ENCODE peak calls at places on chromosomes 6 and 20, in six cellular contexts. V is AG10803, U is coronary artery, A is IMR-90, K is HepG2, Q is pancreas. N is an unnamed sample.

GRCh38 chr6:116313377-116313776 is 33.6 kb upstream of the TSPYL1 start:
- DNase-seq in A (peak; percentile 42), Q (no peak), V (peak; percentile 64), K (no peak), U (no peak), N (no peak)

GRCh38 chr6:114523508-114523907 is 180.7 kb upstream of the HS3ST5 start:
- DNase-seq in V (no peak), A (no peak), Q (no peak), K (no peak), U (no peak), N (no peak)

GRCh38 chr20:16014436-16014835 is 558.8 kb downstream of the KIF16B start:
- DNase-seq in A (no peak), V (no peak), Q (no peak), K (no peak), U (no peak), N (no peak)

GRCh38 chr6:113763883-113764282 is 93.3 kb upstream of the MARCKS start:
- DNase-seq in A (peak; percentile 78), Q (no peak), K (no peak), U (no peak), V (peak; percentile 60), N (no peak)

GRCh38 chr20:44208770-44209169 is 1.8 kb downstream of the OSER1 start:
- DNase-seq in U (no peak), V (peak; percentile 50), K (peak; percentile 82), A (peak; percentile 66), Q (no peak), N (no peak)

GRCh38 chr6:41693281-41693838 is 42.0 kb downstream of the TFEB start:
- DNase-seq in U (no peak), Q (no peak), A (no peak), K (no peak), V (no peak), N (no peak)

GRCh38 chr6:144360401-144360800 is 75.3 kb downstream of the UTRN start:
- DNase-seq in U (no peak), V (no peak), Q (no peak), K (no peak), A (no peak), N (no peak)

GRCh38 chr6:69286341-69286740 is 510.5 kb downstream of the LMBRD1 start:
- DNase-seq in A (no peak), Q (no peak), K (no peak), U (no peak), V (no peak), N (no peak)

GRCh38 chr20:39960522-39961420 is 728.3 kb downstream of the MAFB start:
- DNase-seq in V (no peak), U (no peak), K (no peak), Q (peak; percentile 18), A (no peak), N (no peak)

GRCh38 chr20:21510414-21510971 is 3.4 kb downstream of the NKX2-2 start:
- DNase-seq in A (no peak), V (peak; percentile 14), K (no peak), U (peak; percentile 21), Q (no peak), N (no peak)

GRCh38 chr20:24465730-24466129 is 3.7 kb upstream of the SYNDIG1 start:
- DNase-seq in A (no peak), K (no peak), Q (no peak), U (no peak), V (peak; percentile 78), N (no peak)

GRCh38 chr6:157710604-157711003 is 112.4 kb upstream of the SNX9 start:
- DNase-seq in Q (no peak), V (peak; percentile 28), K (no peak), A (no peak), U (no peak), N (no peak)

GRCh38 chr6:3309391-3310050 is 50.8 kb downstream of the PSMG4 start:
- DNase-seq in Q (peak; percentile 67), K (no peak), U (peak; percentile 49), A (no peak), V (no peak), N (no peak)

GRCh38 chr6:42726485-42727083 is 4.2 kb upstream of the PRPH2 start:
- DNase-seq in U (peak; percentile 82), K (peak; percentile 84), A (peak; percentile 91), Q (peak; percentile 64), V (peak; percentile 93), N (peak; percentile 62)

GRCh38 chr6:49847014-49847413 is 19.3 kb downstream of the CRISP1 start:
- DNase-seq in A (no peak), V (no peak), U (no peak), Q (no peak), K (no peak), N (no peak)

GRCh38 chr20:62844182-62844581 is 17.4 kb downstream of the TCFL5 start:
- DNase-seq in K (no peak), V (no peak), U (no peak), A (no peak), Q (no peak), N (no peak)

GRCh38 chr6:81844686-81845085 is 92.2 kb upstream of the TENT5A start:
- DNase-seq in K (no peak), U (no peak), A (peak; percentile 24), V (peak; percentile 48), Q (no peak), N (no peak)

GRCh38 chr20:35523298-35523888 is 6.1 kb downstream of the C20orf173 start:
- DNase-seq in U (no peak), V (no peak), Q (no peak), K (peak; percentile 47), A (no peak), N (no peak)

GRCh38 chr6:168201383-168201782 is 118.2 kb downstream of the DACT2 start:
- DNase-seq in Q (no peak), U (no peak), K (peak; percentile 63), V (no peak), A (no peak), N (no peak)
- TF ChIP-seq CTCF in Q (no peak), U (no peak), K (peak; percentile 91), V (no peak), A (no peak), N (no peak)

GRCh38 chr20:10537850-10538480 is 102.9 kb downstream of the SLX4IP start:
- DNase-seq in Q (no peak), U (no peak), V (peak; percentile 46), A (peak; percentile 73), K (no peak), N (no peak)

GRCh38 chr20:10538768-10539167 is 103.7 kb downstream of the SLX4IP start:
- DNase-seq in K (no peak), U (no peak), V (no peak), Q (no peak), A (no peak), N (no peak)

GRCh38 chr20:10539818-10540553 is 104.9 kb downstream of the SLX4IP start:
- DNase-seq in A (no peak), V (no peak), U (no peak), K (no peak), Q (no peak), N (no peak)

GRCh38 chr20:10532351-10532750 is 97.2 kb downstream of the SLX4IP start:
- DNase-seq in Q (no peak), A (no peak), K (no peak), V (no peak), U (no peak), N (no peak)

GRCh38 chr20:10536531-10536930 is 101.4 kb downstream of the SLX4IP start:
- DNase-seq in A (peak; percentile 68), Q (peak; percentile 66), U (no peak), K (peak; percentile 61), V (peak; percentile 18), N (no peak)
- TF ChIP-seq CTCF in A (peak; percentile 60), Q (no peak), U (no peak), K (peak; percentile 77), V (peak; percentile 44), N (peak; percentile 68)

GRCh38 chr20:46119028-46119546 is 973 bp downstream of the CD40 start:
- DNase-seq in V (no peak), U (peak; percentile 64), K (no peak), Q (no peak), A (no peak), N (no peak)

GRCh38 chr20:46117704-46118467 is at the start of gene CD40:
- DNase-seq in V (peak; percentile 69), K (peak; percentile 71), Q (peak; percentile 93), U (peak; percentile 89), A (peak; percentile 23), N (no peak)

GRCh38 chr20:46119547-46119946 is 1.4 kb downstream of the CD40 start:
- DNase-seq in U (no peak), Q (no peak), V (no peak), K (no peak), A (no peak), N (no peak)

GRCh38 chr20:46120136-46120535 is 2.0 kb downstream of the CD40 start:
- DNase-seq in U (no peak), K (no peak), V (no peak), A (no peak), Q (no peak), N (no peak)

DNA sequence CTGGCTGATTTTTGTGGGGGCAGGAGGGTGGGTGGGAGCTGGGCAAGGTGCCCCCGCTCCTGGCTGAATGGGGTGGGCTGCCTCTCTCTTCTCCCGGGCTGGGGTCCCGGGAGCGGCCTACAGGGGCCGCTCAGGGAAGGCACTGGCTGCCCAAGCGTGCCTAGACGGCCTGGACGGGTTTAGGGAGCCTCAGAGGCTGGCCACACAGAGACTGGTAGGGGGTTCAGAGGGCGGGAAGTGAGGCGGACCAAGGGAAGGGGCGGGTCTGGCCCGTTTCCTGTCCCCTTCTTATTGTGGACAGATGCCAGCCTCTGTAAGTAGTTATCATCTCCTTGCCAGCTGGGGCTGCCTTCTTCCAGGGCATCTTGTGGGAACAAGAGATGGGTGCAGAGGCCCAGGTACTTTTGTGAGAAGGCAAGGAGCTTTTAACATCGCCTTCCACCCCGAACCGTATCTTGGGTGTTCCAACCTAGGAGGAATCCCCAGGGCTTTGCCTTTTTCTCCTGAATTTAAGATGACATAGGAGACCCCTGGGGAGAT is 437 bp downstream of the CD40 start:
- DNase-seq in Q (peak; percentile 41), V (no peak), U (peak; percentile 76), K (no peak), A (no peak), N (no peak)
- TF ChIP-seq CTCF in Q (no peak), V (no peak), U (no peak), K (no peak), A (no peak), N (no peak)

DNA sequence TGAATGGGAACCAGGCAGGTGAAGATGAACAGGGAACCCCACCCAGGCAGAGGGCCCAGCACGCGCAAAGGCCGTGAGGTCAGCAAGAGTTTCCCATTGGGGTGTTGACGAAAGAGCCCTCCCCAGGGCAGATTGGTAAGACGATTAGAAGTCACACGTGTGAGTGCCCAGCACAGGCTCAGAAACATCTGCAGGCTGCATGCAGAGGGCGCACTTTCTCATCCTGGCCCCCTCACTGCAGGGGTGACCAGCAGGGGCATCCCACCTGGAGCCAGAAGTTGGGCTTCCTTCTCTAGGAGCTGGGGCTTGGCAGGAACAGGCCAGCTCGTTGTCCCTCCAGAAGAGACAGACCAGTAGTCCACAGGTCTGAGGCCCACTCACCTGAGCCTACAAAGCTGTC is 38.4 kb downstream of the VSTM2L start:
- DNase-seq in A (no peak), V (no peak), Q (no peak), K (peak; percentile 69), U (no peak), N (no peak)
- TF ChIP-seq CTCF in A (peak; percentile 17), V (no peak), Q (no peak), K (peak; percentile 81), U (no peak), N (peak; percentile 54)

DNA sequence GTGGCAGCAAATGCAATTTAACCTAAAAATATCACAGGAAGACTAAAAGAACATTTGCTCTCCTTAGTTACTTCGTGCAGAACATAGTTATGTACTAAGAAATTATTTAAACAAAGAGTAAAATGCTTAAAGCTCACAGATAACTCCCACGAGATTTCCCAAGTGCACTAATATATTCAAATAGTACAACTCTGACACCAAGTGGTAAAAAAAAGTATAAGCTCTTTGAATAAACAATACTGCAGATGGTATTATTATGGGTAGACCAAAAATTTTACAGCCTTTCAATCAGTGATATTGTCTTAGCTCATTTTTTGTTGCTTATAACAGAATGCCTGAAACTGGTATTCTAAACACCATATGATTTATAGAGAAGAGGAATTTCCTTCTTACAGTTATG is 52.8 kb upstream of the FILIP1 start:
- DNase-seq in V (peak; percentile 30), U (no peak), K (peak; percentile 4), A (peak; percentile 35), Q (no peak), N (no peak)
- TF ChIP-seq CTCF in V (peak; percentile 43), U (no peak), K (no peak), A (peak; percentile 43), Q (no peak), N (peak; percentile 8)

N was measured in retinal pigment epithelial cell.